ENCODE peak calls at places on chromosomes 2 and 18, in nine cellular contexts. One of them, this sample, is unnamed.

GRCh38 chr2:127585270-127585807 is 49.9 kb downstream of the MYO7B start:
- DNase-seq in activated CD4-positive, CD25-positive, alpha-beta regulatory T cell treated with anti-CD3 and anti-CD28 coated beads, Interleukin-2, amount 50 U/mL, for 72 hours: no peak
- DNase-seq in occipital lobe: no peak
- DNase-seq in hepatic stellate cell: no peak
- DNase-seq in kidney glomerular epithelial cell: no peak
- DNase-seq in retina: no peak
- DNase-seq in NCI-H1694 treated with DMSO at 0.1 percent for 48 hours: no peak
- DNase-seq in stimulated activated CD4-positive, alpha-beta T cell treated with anti-CD3 and anti-CD28 coated beads, Interleukin-2, amount 100 ng/mL, for 48 hours: no peak
- DNase-seq in pancreas: no peak
- DNase-seq in this sample: no peak

GRCh38 chr18:57051586-57052044 is 95.3 kb upstream of the BOD1L2 start:
- DNase-seq in activated CD4-positive, CD25-positive, alpha-beta regulatory T cell treated with anti-CD3 and anti-CD28 coated beads, Interleukin-2, amount 50 U/mL, for 72 hours: no peak
- DNase-seq in occipital lobe: no peak
- DNase-seq in hepatic stellate cell: no peak
- DNase-seq in kidney glomerular epithelial cell: no peak
- DNase-seq in retina: no peak
- DNase-seq in NCI-H1694 treated with DMSO at 0.1 percent for 48 hours: no peak
- DNase-seq in stimulated activated CD4-positive, alpha-beta T cell treated with anti-CD3 and anti-CD28 coated beads, Interleukin-2, amount 100 ng/mL, for 48 hours: no peak
- DNase-seq in pancreas: no peak
- DNase-seq in this sample: no peak

GRCh38 chr18:58674863-58675472 is 3.7 kb downstream of the MALT1 start:
- DNase-seq in activated CD4-positive, CD25-positive, alpha-beta regulatory T cell treated with anti-CD3 and anti-CD28 coated beads, Interleukin-2, amount 50 U/mL, for 72 hours: no peak
- DNase-seq in occipital lobe: no peak
- DNase-seq in hepatic stellate cell: peak
- DNase-seq in kidney glomerular epithelial cell: no peak
- DNase-seq in retina: no peak
- DNase-seq in NCI-H1694 treated with DMSO at 0.1 percent for 48 hours: no peak
- DNase-seq in stimulated activated CD4-positive, alpha-beta T cell treated with anti-CD3 and anti-CD28 coated beads, Interleukin-2, amount 100 ng/mL, for 48 hours: no peak
- DNase-seq in pancreas: no peak
- DNase-seq in this sample: no peak

GRCh38 chr2:237128026-237128703 is 42.5 kb downstream of the COPS8 start:
- DNase-seq in activated CD4-positive, CD25-positive, alpha-beta regulatory T cell treated with anti-CD3 and anti-CD28 coated beads, Interleukin-2, amount 50 U/mL, for 72 hours: no peak
- DNase-seq in occipital lobe: no peak
- DNase-seq in hepatic stellate cell: peak
- DNase-seq in kidney glomerular epithelial cell: peak
- DNase-seq in retina: peak
- DNase-seq in NCI-H1694 treated with DMSO at 0.1 percent for 48 hours: no peak
- DNase-seq in stimulated activated CD4-positive, alpha-beta T cell treated with anti-CD3 and anti-CD28 coated beads, Interleukin-2, amount 100 ng/mL, for 48 hours: peak
- DNase-seq in pancreas: no peak
- DNase-seq in this sample: no peak

GRCh38 chr18:4755848-4756247 is 300.7 kb upstream of the DLGAP1 start:
- DNase-seq in activated CD4-positive, CD25-positive, alpha-beta regulatory T cell treated with anti-CD3 and anti-CD28 coated beads, Interleukin-2, amount 50 U/mL, for 72 hours: no peak
- DNase-seq in occipital lobe: no peak
- DNase-seq in hepatic stellate cell: no peak
- DNase-seq in kidney glomerular epithelial cell: no peak
- DNase-seq in retina: no peak
- DNase-seq in NCI-H1694 treated with DMSO at 0.1 percent for 48 hours: no peak
- DNase-seq in stimulated activated CD4-positive, alpha-beta T cell treated with anti-CD3 and anti-CD28 coated beads, Interleukin-2, amount 100 ng/mL, for 48 hours: no peak
- DNase-seq in pancreas: no peak
- DNase-seq in this sample: no peak

GRCh38 chr2:228630786-228631185 is 449.3 kb upstream of the SPHKAP start:
- DNase-seq in activated CD4-positive, CD25-positive, alpha-beta regulatory T cell treated with anti-CD3 and anti-CD28 coated beads, Interleukin-2, amount 50 U/mL, for 72 hours: no peak
- DNase-seq in occipital lobe: no peak
- DNase-seq in hepatic stellate cell: no peak
- DNase-seq in kidney glomerular epithelial cell: no peak
- DNase-seq in retina: no peak
- DNase-seq in NCI-H1694 treated with DMSO at 0.1 percent for 48 hours: no peak
- DNase-seq in stimulated activated CD4-positive, alpha-beta T cell treated with anti-CD3 and anti-CD28 coated beads, Interleukin-2, amount 100 ng/mL, for 48 hours: no peak
- DNase-seq in pancreas: no peak
- DNase-seq in this sample: no peak

GRCh38 chr2:159251296-159252173 is 35.0 kb downstream of the WDSUB1 start:
- DNase-seq in activated CD4-positive, CD25-positive, alpha-beta regulatory T cell treated with anti-CD3 and anti-CD28 coated beads, Interleukin-2, amount 50 U/mL, for 72 hours: no peak
- DNase-seq in occipital lobe: no peak
- DNase-seq in hepatic stellate cell: no peak
- DNase-seq in kidney glomerular epithelial cell: no peak
- DNase-seq in retina: no peak
- DNase-seq in NCI-H1694 treated with DMSO at 0.1 percent for 48 hours: no peak
- DNase-seq in stimulated activated CD4-positive, alpha-beta T cell treated with anti-CD3 and anti-CD28 coated beads, Interleukin-2, amount 100 ng/mL, for 48 hours: no peak
- DNase-seq in pancreas: no peak
- DNase-seq in this sample: no peak

GRCh38 chr18:9380101-9380500 is 45.5 kb downstream of the TWSG1 start:
- DNase-seq in activated CD4-positive, CD25-positive, alpha-beta regulatory T cell treated with anti-CD3 and anti-CD28 coated beads, Interleukin-2, amount 50 U/mL, for 72 hours: no peak
- DNase-seq in occipital lobe: no peak
- DNase-seq in hepatic stellate cell: no peak
- DNase-seq in kidney glomerular epithelial cell: no peak
- DNase-seq in retina: peak
- DNase-seq in NCI-H1694 treated with DMSO at 0.1 percent for 48 hours: no peak
- DNase-seq in stimulated activated CD4-positive, alpha-beta T cell treated with anti-CD3 and anti-CD28 coated beads, Interleukin-2, amount 100 ng/mL, for 48 hours: no peak
- DNase-seq in pancreas: no peak
- DNase-seq in this sample: no peak

GRCh38 chr2:164055623-164056022 is 319.8 kb upstream of the FIGN start:
- DNase-seq in activated CD4-positive, CD25-positive, alpha-beta regulatory T cell treated with anti-CD3 and anti-CD28 coated beads, Interleukin-2, amount 50 U/mL, for 72 hours: no peak
- DNase-seq in occipital lobe: no peak
- DNase-seq in hepatic stellate cell: no peak
- DNase-seq in kidney glomerular epithelial cell: no peak
- DNase-seq in retina: no peak
- DNase-seq in NCI-H1694 treated with DMSO at 0.1 percent for 48 hours: no peak
- DNase-seq in stimulated activated CD4-positive, alpha-beta T cell treated with anti-CD3 and anti-CD28 coated beads, Interleukin-2, amount 100 ng/mL, for 48 hours: no peak
- DNase-seq in pancreas: no peak
- DNase-seq in this sample: no peak

GRCh38 chr2:227198866-227199265 is 34.4 kb downstream of the COL4A3 start:
- DNase-seq in activated CD4-positive, CD25-positive, alpha-beta regulatory T cell treated with anti-CD3 and anti-CD28 coated beads, Interleukin-2, amount 50 U/mL, for 72 hours: no peak
- DNase-seq in occipital lobe: no peak
- DNase-seq in hepatic stellate cell: no peak
- DNase-seq in kidney glomerular epithelial cell: no peak
- DNase-seq in retina: no peak
- DNase-seq in NCI-H1694 treated with DMSO at 0.1 percent for 48 hours: no peak
- DNase-seq in stimulated activated CD4-positive, alpha-beta T cell treated with anti-CD3 and anti-CD28 coated beads, Interleukin-2, amount 100 ng/mL, for 48 hours: no peak
- DNase-seq in pancreas: no peak
- DNase-seq in this sample: no peak

GRCh38 chr18:55503167-55503820 is 84.7 kb downstream of the TCF4 start:
- DNase-seq in activated CD4-positive, CD25-positive, alpha-beta regulatory T cell treated with anti-CD3 and anti-CD28 coated beads, Interleukin-2, amount 50 U/mL, for 72 hours: no peak
- DNase-seq in occipital lobe: no peak
- DNase-seq in hepatic stellate cell: no peak
- DNase-seq in kidney glomerular epithelial cell: no peak
- DNase-seq in retina: no peak
- DNase-seq in NCI-H1694 treated with DMSO at 0.1 percent for 48 hours: no peak
- DNase-seq in stimulated activated CD4-positive, alpha-beta T cell treated with anti-CD3 and anti-CD28 coated beads, Interleukin-2, amount 100 ng/mL, for 48 hours: no peak
- DNase-seq in pancreas: no peak
- DNase-seq in this sample: no peak

GRCh38 chr2:109237792-109238191 is 108.8 kb downstream of the SH3RF3 start:
- DNase-seq in activated CD4-positive, CD25-positive, alpha-beta regulatory T cell treated with anti-CD3 and anti-CD28 coated beads, Interleukin-2, amount 50 U/mL, for 72 hours: no peak
- DNase-seq in occipital lobe: no peak
- DNase-seq in hepatic stellate cell: no peak
- DNase-seq in kidney glomerular epithelial cell: no peak
- DNase-seq in retina: no peak
- DNase-seq in NCI-H1694 treated with DMSO at 0.1 percent for 48 hours: no peak
- DNase-seq in stimulated activated CD4-positive, alpha-beta T cell treated with anti-CD3 and anti-CD28 coated beads, Interleukin-2, amount 100 ng/mL, for 48 hours: no peak
- DNase-seq in pancreas: no peak
- DNase-seq in this sample: no peak

GRCh38 chr2:71673402-71673795 is 220.0 kb downstream of the DYSF start:
- DNase-seq in activated CD4-positive, CD25-positive, alpha-beta regulatory T cell treated with anti-CD3 and anti-CD28 coated beads, Interleukin-2, amount 50 U/mL, for 72 hours: no peak
- DNase-seq in occipital lobe: no peak
- DNase-seq in hepatic stellate cell: no peak
- DNase-seq in kidney glomerular epithelial cell: no peak
- DNase-seq in retina: no peak
- DNase-seq in NCI-H1694 treated with DMSO at 0.1 percent for 48 hours: no peak
- DNase-seq in stimulated activated CD4-positive, alpha-beta T cell treated with anti-CD3 and anti-CD28 coated beads, Interleukin-2, amount 100 ng/mL, for 48 hours: no peak
- DNase-seq in pancreas: no peak
- DNase-seq in this sample: no peak

GRCh38 chr2:199485732-199486335 is 28.1 kb upstream of the SATB2 start:
- DNase-seq in activated CD4-positive, CD25-positive, alpha-beta regulatory T cell treated with anti-CD3 and anti-CD28 coated beads, Interleukin-2, amount 50 U/mL, for 72 hours: no peak
- DNase-seq in occipital lobe: no peak
- DNase-seq in hepatic stellate cell: no peak
- DNase-seq in kidney glomerular epithelial cell: peak
- DNase-seq in retina: peak
- DNase-seq in NCI-H1694 treated with DMSO at 0.1 percent for 48 hours: peak
- DNase-seq in stimulated activated CD4-positive, alpha-beta T cell treated with anti-CD3 and anti-CD28 coated beads, Interleukin-2, amount 100 ng/mL, for 48 hours: no peak
- DNase-seq in pancreas: peak
- DNase-seq in this sample: peak

GRCh38 chr2:159960413-159960812 is 102.0 kb downstream of the PLA2R1 start:
- DNase-seq in activated CD4-positive, CD25-positive, alpha-beta regulatory T cell treated with anti-CD3 and anti-CD28 coated beads, Interleukin-2, amount 50 U/mL, for 72 hours: no peak
- DNase-seq in occipital lobe: no peak
- DNase-seq in hepatic stellate cell: peak
- DNase-seq in kidney glomerular epithelial cell: peak
- DNase-seq in retina: no peak
- DNase-seq in NCI-H1694 treated with DMSO at 0.1 percent for 48 hours: no peak
- DNase-seq in stimulated activated CD4-positive, alpha-beta T cell treated with anti-CD3 and anti-CD28 coated beads, Interleukin-2, amount 100 ng/mL, for 48 hours: no peak
- DNase-seq in pancreas: no peak
- DNase-seq in this sample: no peak

GRCh38 chr2:176129013-176129796 is at the start of gene HOXD8:
- DNase-seq in activated CD4-positive, CD25-positive, alpha-beta regulatory T cell treated with anti-CD3 and anti-CD28 coated beads, Interleukin-2, amount 50 U/mL, for 72 hours: no peak
- DNase-seq in occipital lobe: no peak
- DNase-seq in hepatic stellate cell: no peak
- DNase-seq in kidney glomerular epithelial cell: peak
- DNase-seq in retina: peak
- DNase-seq in NCI-H1694 treated with DMSO at 0.1 percent for 48 hours: peak
- DNase-seq in stimulated activated CD4-positive, alpha-beta T cell treated with anti-CD3 and anti-CD28 coated beads, Interleukin-2, amount 100 ng/mL, for 48 hours: no peak
- DNase-seq in pancreas: no peak
- DNase-seq in this sample: no peak

GRCh38 chr2:159064446-159065301 is 96.2 kb downstream of the TANC1 start:
- DNase-seq in activated CD4-positive, CD25-positive, alpha-beta regulatory T cell treated with anti-CD3 and anti-CD28 coated beads, Interleukin-2, amount 50 U/mL, for 72 hours: no peak
- DNase-seq in occipital lobe: no peak
- DNase-seq in hepatic stellate cell: no peak
- DNase-seq in kidney glomerular epithelial cell: peak
- DNase-seq in retina: peak
- DNase-seq in NCI-H1694 treated with DMSO at 0.1 percent for 48 hours: no peak
- DNase-seq in stimulated activated CD4-positive, alpha-beta T cell treated with anti-CD3 and anti-CD28 coated beads, Interleukin-2, amount 100 ng/mL, for 48 hours: no peak
- DNase-seq in pancreas: no peak
- DNase-seq in this sample: no peak

GRCh38 chr2:241272722-241273551 is 42.5 kb downstream of the HDLBP start:
- DNase-seq in activated CD4-positive, CD25-positive, alpha-beta regulatory T cell treated with anti-CD3 and anti-CD28 coated beads, Interleukin-2, amount 50 U/mL, for 72 hours: no peak
- DNase-seq in occipital lobe: no peak
- DNase-seq in hepatic stellate cell: peak
- DNase-seq in kidney glomerular epithelial cell: no peak
- DNase-seq in retina: peak
- DNase-seq in NCI-H1694 treated with DMSO at 0.1 percent for 48 hours: peak
- DNase-seq in stimulated activated CD4-positive, alpha-beta T cell treated with anti-CD3 and anti-CD28 coated beads, Interleukin-2, amount 100 ng/mL, for 48 hours: peak
- DNase-seq in pancreas: peak
- DNase-seq in this sample: peak

GRCh38 chr2:16090650-16091575 is 150.6 kb downstream of the MYCN start:
- DNase-seq in activated CD4-positive, CD25-positive, alpha-beta regulatory T cell treated with anti-CD3 and anti-CD28 coated beads, Interleukin-2, amount 50 U/mL, for 72 hours: no peak
- DNase-seq in occipital lobe: no peak
- DNase-seq in hepatic stellate cell: no peak
- DNase-seq in kidney glomerular epithelial cell: no peak
- DNase-seq in retina: peak
- DNase-seq in NCI-H1694 treated with DMSO at 0.1 percent for 48 hours: no peak
- DNase-seq in stimulated activated CD4-positive, alpha-beta T cell treated with anti-CD3 and anti-CD28 coated beads, Interleukin-2, amount 100 ng/mL, for 48 hours: no peak
- DNase-seq in pancreas: no peak
- DNase-seq in this sample: no peak

GRCh38 chr18:7325126-7325430 is 94.2 kb downstream of the LRRC30 start:
- DNase-seq in activated CD4-positive, CD25-positive, alpha-beta regulatory T cell treated with anti-CD3 and anti-CD28 coated beads, Interleukin-2, amount 50 U/mL, for 72 hours: no peak
- DNase-seq in occipital lobe: no peak
- DNase-seq in hepatic stellate cell: no peak
- DNase-seq in kidney glomerular epithelial cell: no peak
- DNase-seq in retina: no peak
- DNase-seq in NCI-H1694 treated with DMSO at 0.1 percent for 48 hours: no peak
- DNase-seq in stimulated activated CD4-positive, alpha-beta T cell treated with anti-CD3 and anti-CD28 coated beads, Interleukin-2, amount 100 ng/mL, for 48 hours: no peak
- DNase-seq in pancreas: no peak
- DNase-seq in this sample: no peak

GRCh38 chr18:75215663-75216062 is 5.1 kb downstream of the TSHZ1 start:
- DNase-seq in activated CD4-positive, CD25-positive, alpha-beta regulatory T cell treated with anti-CD3 and anti-CD28 coated beads, Interleukin-2, amount 50 U/mL, for 72 hours: no peak
- DNase-seq in occipital lobe: no peak
- DNase-seq in hepatic stellate cell: no peak
- DNase-seq in kidney glomerular epithelial cell: no peak
- DNase-seq in retina: no peak
- DNase-seq in NCI-H1694 treated with DMSO at 0.1 percent for 48 hours: no peak
- DNase-seq in stimulated activated CD4-positive, alpha-beta T cell treated with anti-CD3 and anti-CD28 coated beads, Interleukin-2, amount 100 ng/mL, for 48 hours: no peak
- DNase-seq in pancreas: no peak
- DNase-seq in this sample: no peak

GRCh38 chr2:173983414-173983871 is 18.3 kb upstream of the SP3 start:
- DNase-seq in activated CD4-positive, CD25-positive, alpha-beta regulatory T cell treated with anti-CD3 and anti-CD28 coated beads, Interleukin-2, amount 50 U/mL, for 72 hours: no peak
- DNase-seq in occipital lobe: no peak
- DNase-seq in hepatic stellate cell: no peak
- DNase-seq in kidney glomerular epithelial cell: no peak
- DNase-seq in retina: no peak
- DNase-seq in NCI-H1694 treated with DMSO at 0.1 percent for 48 hours: peak
- DNase-seq in stimulated activated CD4-positive, alpha-beta T cell treated with anti-CD3 and anti-CD28 coated beads, Interleukin-2, amount 100 ng/mL, for 48 hours: no peak
- DNase-seq in pancreas: no peak
- DNase-seq in this sample: no peak

GRCh38 chr2:5730386-5730785 is 38.2 kb downstream of the SOX11 start:
- DNase-seq in activated CD4-positive, CD25-positive, alpha-beta regulatory T cell treated with anti-CD3 and anti-CD28 coated beads, Interleukin-2, amount 50 U/mL, for 72 hours: no peak
- DNase-seq in occipital lobe: no peak
- DNase-seq in hepatic stellate cell: no peak
- DNase-seq in kidney glomerular epithelial cell: no peak
- DNase-seq in retina: no peak
- DNase-seq in NCI-H1694 treated with DMSO at 0.1 percent for 48 hours: no peak
- DNase-seq in stimulated activated CD4-positive, alpha-beta T cell treated with anti-CD3 and anti-CD28 coated beads, Interleukin-2, amount 100 ng/mL, for 48 hours: no peak
- DNase-seq in pancreas: no peak
- DNase-seq in this sample: no peak

GRCh38 chr2:55618025-55618648 is 715 bp upstream of the PPP4R3B start:
- DNase-seq in activated CD4-positive, CD25-positive, alpha-beta regulatory T cell treated with anti-CD3 and anti-CD28 coated beads, Interleukin-2, amount 50 U/mL, for 72 hours: no peak
- DNase-seq in occipital lobe: no peak
- DNase-seq in hepatic stellate cell: peak
- DNase-seq in kidney glomerular epithelial cell: no peak
- DNase-seq in retina: no peak
- DNase-seq in NCI-H1694 treated with DMSO at 0.1 percent for 48 hours: peak
- DNase-seq in stimulated activated CD4-positive, alpha-beta T cell treated with anti-CD3 and anti-CD28 coated beads, Interleukin-2, amount 100 ng/mL, for 48 hours: no peak
- DNase-seq in pancreas: no peak
- DNase-seq in this sample: peak

GRCh38 chr18:56575819-56576663 is 62.4 kb downstream of the TXNL1 start:
- DNase-seq in activated CD4-positive, CD25-positive, alpha-beta regulatory T cell treated with anti-CD3 and anti-CD28 coated beads, Interleukin-2, amount 50 U/mL, for 72 hours: no peak
- DNase-seq in occipital lobe: no peak
- DNase-seq in hepatic stellate cell: peak
- DNase-seq in kidney glomerular epithelial cell: peak
- DNase-seq in retina: peak
- DNase-seq in NCI-H1694 treated with DMSO at 0.1 percent for 48 hours: peak
- DNase-seq in stimulated activated CD4-positive, alpha-beta T cell treated with anti-CD3 and anti-CD28 coated beads, Interleukin-2, amount 100 ng/mL, for 48 hours: no peak
- DNase-seq in pancreas: no peak
- DNase-seq in this sample: no peak

GRCh38 chr2:120005834-120006521 is 6.9 kb upstream of the EPB41L5 start:
- DNase-seq in activated CD4-positive, CD25-positive, alpha-beta regulatory T cell treated with anti-CD3 and anti-CD28 coated beads, Interleukin-2, amount 50 U/mL, for 72 hours: no peak
- DNase-seq in occipital lobe: no peak
- DNase-seq in hepatic stellate cell: no peak
- DNase-seq in kidney glomerular epithelial cell: no peak
- DNase-seq in retina: no peak
- DNase-seq in NCI-H1694 treated with DMSO at 0.1 percent for 48 hours: no peak
- DNase-seq in stimulated activated CD4-positive, alpha-beta T cell treated with anti-CD3 and anti-CD28 coated beads, Interleukin-2, amount 100 ng/mL, for 48 hours: no peak
- DNase-seq in pancreas: no peak
- DNase-seq in this sample: no peak

GRCh38 chr2:233062946-233063268 is 2.8 kb downstream of the INPP5D start:
- DNase-seq in activated CD4-positive, CD25-positive, alpha-beta regulatory T cell treated with anti-CD3 and anti-CD28 coated beads, Interleukin-2, amount 50 U/mL, for 72 hours: no peak
- DNase-seq in occipital lobe: no peak
- DNase-seq in hepatic stellate cell: no peak
- DNase-seq in kidney glomerular epithelial cell: no peak
- DNase-seq in retina: no peak
- DNase-seq in NCI-H1694 treated with DMSO at 0.1 percent for 48 hours: no peak
- DNase-seq in stimulated activated CD4-positive, alpha-beta T cell treated with anti-CD3 and anti-CD28 coated beads, Interleukin-2, amount 100 ng/mL, for 48 hours: no peak
- DNase-seq in pancreas: no peak
- DNase-seq in this sample: no peak

GRCh38 chr2:142188562-142188961 is 57.7 kb upstream of the LRP1B start:
- DNase-seq in activated CD4-positive, CD25-positive, alpha-beta regulatory T cell treated with anti-CD3 and anti-CD28 coated beads, Interleukin-2, amount 50 U/mL, for 72 hours: no peak
- DNase-seq in occipital lobe: no peak
- DNase-seq in hepatic stellate cell: no peak
- DNase-seq in kidney glomerular epithelial cell: no peak
- DNase-seq in retina: no peak
- DNase-seq in NCI-H1694 treated with DMSO at 0.1 percent for 48 hours: no peak
- DNase-seq in stimulated activated CD4-positive, alpha-beta T cell treated with anti-CD3 and anti-CD28 coated beads, Interleukin-2, amount 100 ng/mL, for 48 hours: no peak
- DNase-seq in pancreas: no peak
- DNase-seq in this sample: no peak

GRCh38 chr18:27746241-27746640 is 430.7 kb downstream of the CDH2 start:
- DNase-seq in activated CD4-positive, CD25-positive, alpha-beta regulatory T cell treated with anti-CD3 and anti-CD28 coated beads, Interleukin-2, amount 50 U/mL, for 72 hours: no peak
- DNase-seq in occipital lobe: no peak
- DNase-seq in hepatic stellate cell: no peak
- DNase-seq in kidney glomerular epithelial cell: no peak
- DNase-seq in retina: no peak
- DNase-seq in NCI-H1694 treated with DMSO at 0.1 percent for 48 hours: no peak
- DNase-seq in stimulated activated CD4-positive, alpha-beta T cell treated with anti-CD3 and anti-CD28 coated beads, Interleukin-2, amount 100 ng/mL, for 48 hours: no peak
- DNase-seq in pancreas: no peak
- DNase-seq in this sample: no peak

This sample was measured in hippocampal formation.